ENCODE peak calls at places on chromosome 21, in five cellular contexts. E is CD4-positive, CD25-positive, alpha-beta regulatory T cell; B is kidney; F is RCC 7860; U is frontal cortex. T is an unnamed sample.
A peak's percentile ranks its signal among the peaks of the same experiment; 100 is the strongest.

GRCh38 chr21:16570856-16571255 is 841.1 kb downstream of the USP25 start:
- DNase-seq in B (no peak), F (no peak), U (no peak), E (no peak), T (no peak)

GRCh38 chr21:45413922-45414321 is 9.0 kb downstream of the COL18A1 start:
- DNase-seq in F (no peak), B (peak; percentile 45), E (no peak), U (no peak), T (peak; percentile 56)

GRCh38 chr21:41677671-41678015 is 89.2 kb downstream of the RIPK4 start:
- DNase-seq in E (no peak), U (no peak), F (no peak), B (no peak), T (no peak)

GRCh38 chr21:20377250-20377649 is 621.0 kb upstream of the NCAM2 start:
- DNase-seq in B (no peak), F (no peak), E (no peak), U (no peak), T (no peak)

GRCh38 chr21:42164064-42164789 is 54.7 kb upstream of the ABCG1 start:
- DNase-seq in E (peak; percentile 20), U (no peak), F (no peak), B (peak; percentile 78), T (peak; percentile 89)

GRCh38 chr21:29481641-29482040 is 182.9 kb downstream of the BACH1 start:
- DNase-seq in U (no peak), F (no peak), B (no peak), E (no peak), T (no peak)

GRCh38 chr21:28537371-28538079 is 455.2 kb downstream of the LTN1 start:
- DNase-seq in F (no peak), B (no peak), E (no peak), U (no peak), T (no peak)

GRCh38 chr21:29149771-29150425 is 19.5 kb downstream of the MAP3K7CL start:
- DNase-seq in E (no peak), U (no peak), B (no peak), F (no peak), T (no peak)

GRCh38 chr21:43719748-43720538 is 1.0 kb downstream of the PDXK start:
- DNase-seq in F (no peak), U (no peak), E (no peak), B (peak; percentile 85), T (peak; percentile 91)

T was measured in spleen.